ENCODE peak calls at places on chromosomes 12 and 14, in nine cellular contexts. M is pancreas, R is testis, Q is mammary epithelial cell, F is tibial nerve, I is gastrocnemius medialis, A is HL-60, O is stomach, H is A549. V is an unnamed sample.
A peak's percentile ranks its signal among the peaks of the same experiment; 100 is the strongest.

GRCh38 chr12:106309671-106310313 is 7.3 kb downstream of the TCP11L2 start:
- DNase-seq in M (no peak), R (no peak), Q (peak; percentile 80), F (no peak), I (peak; percentile 36), A (no peak), O (no peak), H (no peak), V (no peak)

GRCh38 chr14:52068741-52069616 is at the start of gene NID2:
- DNase-seq in M (peak; percentile 76), R (peak; percentile 84), Q (peak; percentile 50), F (peak; percentile 83), I (peak; percentile 50), A (no peak), O (peak; percentile 51), H (peak; percentile 77), V (no peak)

GRCh38 chr12:52010152-52010622 is 3.4 kb downstream of the TAMALIN start:
- DNase-seq in M (no peak), R (peak; percentile 83), Q (no peak), F (peak; percentile 67), I (peak; percentile 42), A (no peak), O (peak; percentile 38), H (no peak), V (no peak)

GRCh38 chr12:51890135-51890464 is 2.2 kb downstream of the ANKRD33 start:
- DNase-seq in M (no peak), R (no peak), Q (no peak), F (no peak), I (no peak), A (no peak), O (no peak), H (no peak), V (no peak)

GRCh38 chr12:108592033-108592909 is 5.6 kb downstream of the TMEM119 start:
- DNase-seq in M (no peak), R (no peak), Q (no peak), F (no peak), I (no peak), A (no peak), O (no peak), H (no peak), V (no peak)

GRCh38 chr12:88665051-88665450 is 84.8 kb upstream of the KITLG start:
- DNase-seq in M (no peak), R (no peak), Q (peak; percentile 46), F (no peak), I (no peak), A (no peak), O (no peak), H (no peak), V (no peak)

GRCh38 chr12:66152732-66153131 is 17.1 kb downstream of the TMBIM4 start:
- DNase-seq in M (no peak), R (no peak), Q (no peak), F (no peak), I (no peak), A (no peak), O (no peak), H (no peak), V (no peak)

GRCh38 chr14:22226381-22226780 is 362.6 kb downstream of the DAD1 start:
- DNase-seq in M (no peak), R (no peak), Q (peak; percentile 35), F (no peak), I (no peak), A (peak; percentile 61), O (no peak), H (peak; percentile 19), V (no peak)

GRCh38 chr12:57452181-57452936 is 2.7 kb upstream of the INHBE start:
- DNase-seq in M (no peak), R (no peak), Q (no peak), F (no peak), I (peak; percentile 47), A (no peak), O (no peak), H (peak; percentile 82), V (no peak)

GRCh38 chr12:89575405-89575804 is 49.6 kb upstream of the POC1B start:
- DNase-seq in M (no peak), R (no peak), Q (no peak), F (no peak), I (no peak), A (no peak), O (no peak), H (peak; percentile 36), V (no peak)

GRCh38 chr12:104957388-104958008 is 592 bp downstream of the SLC41A2 start:
- DNase-seq in M (peak; percentile 85), R (no peak), Q (no peak), F (no peak), I (no peak), A (no peak), O (peak; percentile 52), H (peak; percentile 36), V (no peak)

GRCh38 chr14:94355191-94355794 is 32.2 kb upstream of the SERPINA6 start:
- DNase-seq in M (no peak), R (peak; percentile 53), Q (peak; percentile 66), F (peak; percentile 63), I (no peak), A (no peak), O (peak; percentile 60), H (peak; percentile 61), V (no peak)

GRCh38 chr12:10018390-10018789 is 8.0 kb downstream of the CLEC12B start:
- DNase-seq in M (no peak), R (no peak), Q (no peak), F (no peak), I (no peak), A (no peak), O (no peak), H (no peak), V (no peak)

GRCh38 chr12:54206807-54207206 is 18.0 kb upstream of the SMUG1 start:
- DNase-seq in M (no peak), R (no peak), Q (no peak), F (no peak), I (no peak), A (no peak), O (no peak), H (no peak), V (no peak)

GRCh38 chr12:121511931-121512330 is 68.9 kb downstream of the KDM2B start:
- DNase-seq in M (no peak), R (no peak), Q (no peak), F (no peak), I (no peak), A (no peak), O (no peak), H (no peak), V (no peak)

GRCh38 chr14:81311128-81311527 is 89.0 kb downstream of the STON2 start:
- DNase-seq in M (no peak), R (no peak), Q (no peak), F (no peak), I (no peak), A (no peak), O (no peak), H (no peak), V (no peak)
- H3K27ac ChIP-seq in M (no peak overlapping the region), R (no peak overlapping the region), Q (peak overlapping the region; percentile 88), F (peak overlapping the region; percentile 40), I (no peak overlapping the region), A (no peak overlapping the region), O (no peak overlapping the region), H (no peak overlapping the region), V (peak overlapping the region; percentile 89)

DNA sequence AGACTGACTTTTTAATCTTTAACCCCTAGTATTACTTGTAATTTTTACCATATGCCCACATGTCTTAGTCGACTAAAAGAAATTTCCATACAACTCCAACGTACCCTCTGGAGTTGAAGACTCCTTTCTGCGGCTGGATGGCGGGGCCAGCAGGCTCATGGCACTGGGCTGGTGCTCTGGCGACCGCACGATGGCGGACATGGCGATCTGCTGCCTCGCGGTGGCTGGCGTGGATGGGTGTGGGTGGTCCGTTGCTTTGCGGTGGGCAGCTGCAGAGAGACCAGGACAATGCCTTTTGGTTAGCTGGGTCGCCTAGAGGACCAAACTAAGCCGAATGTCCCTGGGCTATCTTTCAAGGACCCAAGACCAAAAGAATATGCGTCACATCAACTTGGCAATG is 50.2 kb downstream of the PRKAB1 start:
- DNase-seq in M (no peak), R (no peak), Q (no peak), F (no peak), I (no peak), A (no peak), O (no peak), H (no peak), V (no peak)
- H3K27ac ChIP-seq in M (no peak overlapping the region), R (no peak overlapping the region), Q (no peak overlapping the region), F (no peak overlapping the region), I (no peak overlapping the region), A (no peak overlapping the region), O (no peak overlapping the region), H (no peak overlapping the region), V (no peak overlapping the region)

GRCh38 chr12:6934110-6934509 is 6.4 kb downstream of the ATN1 start:
- DNase-seq in M (no peak), R (no peak), Q (no peak), F (no peak), I (no peak), A (no peak), O (no peak), H (no peak), V (no peak)

GRCh38 chr12:6936642-6937480 is 6.8 kb upstream of the RNU7-1 start:
- DNase-seq in M (peak; percentile 72), R (no peak), Q (no peak), F (no peak), I (no peak), A (no peak), O (no peak), H (no peak), V (no peak)

GRCh38 chr12:6936378-6936638 is 7.3 kb upstream of the RNU7-1 start:
- DNase-seq in M (no peak), R (no peak), Q (no peak), F (no peak), I (no peak), A (no peak), O (no peak), H (no peak), V (no peak)

GRCh38 chr12:6935551-6936377 is 7.9 kb upstream of the RNU7-1 start:
- DNase-seq in M (no peak), R (no peak), Q (no peak), F (no peak), I (no peak), A (no peak), O (no peak), H (no peak), V (no peak)

DNA sequence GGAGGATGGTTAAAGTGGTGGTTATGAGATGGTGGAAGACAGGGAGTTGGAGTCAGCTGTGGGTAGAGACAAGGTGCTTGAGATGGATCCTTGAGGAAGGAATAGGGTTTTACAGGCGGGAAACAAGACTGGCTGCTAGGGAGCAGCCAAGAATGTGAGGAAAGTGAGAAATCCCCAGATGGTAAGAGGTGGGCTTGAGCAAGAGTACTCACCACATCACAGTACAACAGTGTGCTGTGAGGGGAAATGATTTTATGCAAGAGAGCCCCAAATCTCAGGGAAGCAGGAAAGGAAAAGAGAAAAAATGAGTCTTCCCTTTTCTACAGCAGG is 7.4 kb downstream of the ATN1 start:
- DNase-seq in M (no peak), R (no peak), Q (no peak), F (no peak), I (no peak), A (no peak), O (no peak), H (no peak), V (no peak)
- H3K27ac ChIP-seq in M (no peak overlapping the region), R (peak overlapping the region; percentile 4), Q (no peak overlapping the region), F (peak overlapping the region; percentile 74), I (peak overlapping the region; percentile 57), A (no peak overlapping the region), O (peak overlapping the region; percentile 98), H (no peak overlapping the region), V (peak overlapping the region; percentile 25)

DNA sequence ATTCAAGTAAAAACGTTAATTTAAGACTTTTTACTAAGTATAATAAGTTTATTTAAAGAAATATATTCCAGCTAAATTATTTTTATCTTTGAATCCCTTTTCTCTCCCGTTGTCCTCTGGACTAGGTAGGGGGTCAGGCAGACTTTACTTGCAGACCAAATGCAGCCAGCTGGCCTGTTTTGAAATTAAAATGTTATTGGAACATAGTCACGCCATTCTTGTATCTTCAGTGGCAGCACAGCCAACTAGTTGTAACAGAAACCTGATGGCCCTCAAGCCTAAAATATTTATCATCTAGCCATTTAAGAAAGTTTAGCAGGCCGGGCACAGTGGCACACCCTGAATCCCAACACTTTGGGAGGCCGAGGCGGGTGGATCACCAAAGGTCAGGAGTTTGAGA is 52.7 kb downstream of the BCAT1 start:
- DNase-seq in M (no peak), R (no peak), Q (no peak), F (no peak), I (no peak), A (no peak), O (no peak), H (no peak), V (no peak)
- H3K27ac ChIP-seq in M (no peak overlapping the region), R (no peak overlapping the region), Q (no peak overlapping the region), F (peak overlapping the region; percentile 40), I (no peak overlapping the region), A (no peak overlapping the region), O (no peak overlapping the region), H (no peak overlapping the region), V (no peak overlapping the region)